ENCODE peak calls at places on chromosomes 6 and 20, in seven cellular contexts. One of them, this sample, is unnamed.

GRCh38 chr6:149766156-149766768 is 16.7 kb downstream of the PCMT1 start:
- DNase-seq in H54: no peak
- DNase-seq in GM04504: no peak
- DNase-seq in esophagus muscularis mucosa: no peak
- DNase-seq in Right ventricle myocardium inferior: no peak
- DNase-seq in HCEC 1CT: peak
- DNase-seq in AG10803: peak
- DNase-seq in this sample: no peak

GRCh38 chr20:57088436-57088835 is 178.0 kb downstream of the BMP7 start:
- DNase-seq in H54: no peak
- DNase-seq in GM04504: no peak
- DNase-seq in esophagus muscularis mucosa: no peak
- DNase-seq in Right ventricle myocardium inferior: peak
- DNase-seq in HCEC 1CT: no peak
- DNase-seq in AG10803: peak
- DNase-seq in this sample: no peak

GRCh38 chr20:38426006-38426405 is 9.1 kb downstream of the SNHG17 start:
- DNase-seq in H54: peak
- DNase-seq in GM04504: peak
- DNase-seq in esophagus muscularis mucosa: no peak
- DNase-seq in Right ventricle myocardium inferior: no peak
- DNase-seq in HCEC 1CT: peak
- DNase-seq in AG10803: peak
- DNase-seq in this sample: peak

GRCh38 chr20:44616604-44616964 is 34.2 kb downstream of the PKIG start:
- DNase-seq in H54: no peak
- DNase-seq in GM04504: no peak
- DNase-seq in esophagus muscularis mucosa: no peak
- DNase-seq in Right ventricle myocardium inferior: peak
- DNase-seq in HCEC 1CT: no peak
- DNase-seq in AG10803: no peak
- DNase-seq in this sample: no peak

GRCh38 chr6:4610256-4610655 is 165.9 kb upstream of the CDYL start:
- DNase-seq in H54: peak
- DNase-seq in GM04504: peak
- DNase-seq in esophagus muscularis mucosa: no peak
- DNase-seq in Right ventricle myocardium inferior: no peak
- DNase-seq in HCEC 1CT: peak
- DNase-seq in AG10803: peak
- DNase-seq in this sample: no peak

GRCh38 chr6:113089056-113089455 is 741.9 kb downstream of the RFPL4B start:
- DNase-seq in H54: no peak
- DNase-seq in GM04504: no peak
- DNase-seq in esophagus muscularis mucosa: no peak
- DNase-seq in Right ventricle myocardium inferior: no peak
- DNase-seq in HCEC 1CT: no peak
- DNase-seq in AG10803: no peak
- DNase-seq in this sample: no peak

GRCh38 chr6:169190144-169190584 is 63.5 kb downstream of the THBS2 start:
- DNase-seq in H54: no peak
- DNase-seq in GM04504: peak
- DNase-seq in esophagus muscularis mucosa: peak
- DNase-seq in Right ventricle myocardium inferior: peak
- DNase-seq in HCEC 1CT: peak
- DNase-seq in AG10803: peak
- DNase-seq in this sample: no peak

GRCh38 chr20:2585811-2586210 is 49.4 kb downstream of the TMC2 start:
- DNase-seq in H54: peak
- DNase-seq in GM04504: no peak
- DNase-seq in esophagus muscularis mucosa: peak
- DNase-seq in Right ventricle myocardium inferior: no peak
- DNase-seq in HCEC 1CT: peak
- DNase-seq in AG10803: peak
- DNase-seq in this sample: peak

GRCh38 chr6:98124176-98124575 is 710.2 kb upstream of the POU3F2 start:
- DNase-seq in H54: no peak
- DNase-seq in GM04504: no peak
- DNase-seq in esophagus muscularis mucosa: no peak
- DNase-seq in Right ventricle myocardium inferior: no peak
- DNase-seq in HCEC 1CT: no peak
- DNase-seq in AG10803: no peak
- DNase-seq in this sample: no peak

GRCh38 chr6:140957334-140957733 is 1175.4 kb upstream of the GJE1 start:
- DNase-seq in H54: no peak
- DNase-seq in GM04504: no peak
- DNase-seq in esophagus muscularis mucosa: no peak
- DNase-seq in Right ventricle myocardium inferior: no peak
- DNase-seq in HCEC 1CT: no peak
- DNase-seq in AG10803: no peak
- DNase-seq in this sample: no peak

GRCh38 chr6:139605350-139605749 is 230.9 kb upstream of the CITED2 start:
- DNase-seq in H54: no peak
- DNase-seq in GM04504: no peak
- DNase-seq in esophagus muscularis mucosa: no peak
- DNase-seq in Right ventricle myocardium inferior: no peak
- DNase-seq in HCEC 1CT: peak
- DNase-seq in AG10803: peak
- DNase-seq in this sample: peak

GRCh38 chr6:158374020-158374419 is 61.8 kb downstream of the TULP4 start:
- DNase-seq in H54: no peak
- DNase-seq in GM04504: no peak
- DNase-seq in esophagus muscularis mucosa: no peak
- DNase-seq in Right ventricle myocardium inferior: no peak
- DNase-seq in HCEC 1CT: no peak
- DNase-seq in AG10803: no peak
- DNase-seq in this sample: no peak

GRCh38 chr6:35610830-35611229 is 77.9 kb downstream of the FKBP5 start:
- DNase-seq in H54: no peak
- DNase-seq in GM04504: no peak
- DNase-seq in esophagus muscularis mucosa: no peak
- DNase-seq in Right ventricle myocardium inferior: no peak
- DNase-seq in HCEC 1CT: no peak
- DNase-seq in AG10803: no peak
- DNase-seq in this sample: no peak

GRCh38 chr20:18360601-18361000 is 72.3 kb downstream of the ZNF133 start:
- DNase-seq in H54: no peak
- DNase-seq in GM04504: no peak
- DNase-seq in esophagus muscularis mucosa: no peak
- DNase-seq in Right ventricle myocardium inferior: no peak
- DNase-seq in HCEC 1CT: no peak
- DNase-seq in AG10803: no peak
- DNase-seq in this sample: no peak

GRCh38 chr6:1952726-1953360 is 292.6 kb downstream of the GMDS start:
- DNase-seq in H54: peak
- DNase-seq in GM04504: peak
- DNase-seq in esophagus muscularis mucosa: no peak
- DNase-seq in Right ventricle myocardium inferior: no peak
- DNase-seq in HCEC 1CT: peak
- DNase-seq in AG10803: peak
- DNase-seq in this sample: peak

This sample was measured in HFF-Myc.